ENCODE peak calls at places on chromosome 14, in four cellular contexts. T is GM12892, U is H1, X is K562. E is an unnamed sample.

GRCh38 chr14:51627313-51627712 is 24.4 kb upstream of the FRMD6 start:
- DNase-seq in U (no peak), X (no peak), T (no peak), E (no peak)

GRCh38 chr14:85315290-85315689 is 214.7 kb upstream of the FLRT2 start:
- DNase-seq in X (no peak), U (no peak), T (no peak), E (no peak)

GRCh38 chr14:61019537-61019936 is 38.5 kb downstream of the SLC38A6 start:
- DNase-seq in T (no peak), U (no peak), X (no peak), E (no peak)

GRCh38 chr14:97251423-97252155 is 454.4 kb downstream of the VRK1 start:
- DNase-seq in X (no peak), U (peak), T (no peak), E (no peak)

GRCh38 chr14:54642950-54643695 is 76.2 kb downstream of the SAMD4A start:
- DNase-seq in U (peak), T (no peak), X (no peak), E (no peak)

GRCh38 chr14:58199726-58200479 is at the start of gene ACTR10:
- DNase-seq in T (peak), X (peak), U (peak), E (peak)

GRCh38 chr14:86787782-86788181 is 1205.2 kb downstream of the GALC start:
- DNase-seq in U (no peak), T (no peak), X (no peak), E (no peak)

GRCh38 chr14:80695869-80696268 is 245.7 kb downstream of the CEP128 start:
- DNase-seq in T (no peak), U (no peak), X (no peak), E (no peak)

GRCh38 chr14:94888108-94888507 is 118.2 kb upstream of the GSC start:
- DNase-seq in U (no peak), X (no peak), T (no peak), E (no peak)

GRCh38 chr14:68141531-68142088 is 322.0 kb downstream of the RAD51B start:
- DNase-seq in T (no peak), X (no peak), U (no peak), E (no peak)

GRCh38 chr14:28776482-28777266 is 10.1 kb downstream of the FOXG1 start:
- DNase-seq in X (no peak), U (no peak), T (no peak), E (no peak)

GRCh38 chr14:75413013-75413412 is 14.8 kb upstream of the JDP2 start:
- DNase-seq in U (no peak), T (no peak), X (no peak), E (no peak)

GRCh38 chr14:76181546-76181945 is 29.8 kb downstream of the GPATCH2L start:
- DNase-seq in T (no peak), X (no peak), U (no peak), E (no peak)

GRCh38 chr14:73695997-73696396 is 18.2 kb downstream of the PNMA1 start:
- DNase-seq in U (no peak), X (no peak), T (no peak), E (no peak)

GRCh38 chr14:88463318-88463717 is 77.9 kb downstream of the SPATA7 start:
- DNase-seq in X (peak), U (no peak), T (no peak), E (no peak)

GRCh38 chr14:85601246-85601645 is 71.3 kb downstream of the FLRT2 start:
- DNase-seq in U (no peak), T (no peak), X (no peak), E (no peak)

GRCh38 chr14:94176808-94177207 is 2.7 kb downstream of the PPP4R4 start:
- DNase-seq in T (no peak), X (no peak), U (no peak), E (no peak)

GRCh38 chr14:84646791-84647500 is 883.0 kb upstream of the FLRT2 start:
- DNase-seq in U (no peak), T (no peak), X (no peak), E (no peak)

GRCh38 chr14:74882103-74882920 is 596 bp downstream of the DLST start:
- DNase-seq in U (no peak), T (peak), X (peak), E (no peak)

GRCh38 chr14:92663049-92663448 is 85.4 kb downstream of the LGMN start:
- DNase-seq in T (no peak), X (no peak), U (no peak), E (no peak)
- TF ChIP-seq POLR2AphosphoS5 in T (no peak), X (no peak), U (no peak), E (no peak)

GRCh38 chr14:91245029-91245428 is 525 bp upstream of the GPR68 start:
- DNase-seq in X (no peak), T (no peak), U (no peak), E (no peak)

GRCh38 chr14:91243098-91243483 is 1.4 kb downstream of the GPR68 start:
- DNase-seq in T (no peak), U (no peak), X (no peak), E (no peak)

GRCh38 chr14:91244501-91244901 is at the start of gene GPR68:
- DNase-seq in T (no peak), U (peak), X (no peak), E (no peak)

GRCh38 chr14:91242635-91243034 is 1.9 kb downstream of the GPR68 start:
- DNase-seq in X (no peak), T (no peak), U (no peak), E (no peak)

DNA sequence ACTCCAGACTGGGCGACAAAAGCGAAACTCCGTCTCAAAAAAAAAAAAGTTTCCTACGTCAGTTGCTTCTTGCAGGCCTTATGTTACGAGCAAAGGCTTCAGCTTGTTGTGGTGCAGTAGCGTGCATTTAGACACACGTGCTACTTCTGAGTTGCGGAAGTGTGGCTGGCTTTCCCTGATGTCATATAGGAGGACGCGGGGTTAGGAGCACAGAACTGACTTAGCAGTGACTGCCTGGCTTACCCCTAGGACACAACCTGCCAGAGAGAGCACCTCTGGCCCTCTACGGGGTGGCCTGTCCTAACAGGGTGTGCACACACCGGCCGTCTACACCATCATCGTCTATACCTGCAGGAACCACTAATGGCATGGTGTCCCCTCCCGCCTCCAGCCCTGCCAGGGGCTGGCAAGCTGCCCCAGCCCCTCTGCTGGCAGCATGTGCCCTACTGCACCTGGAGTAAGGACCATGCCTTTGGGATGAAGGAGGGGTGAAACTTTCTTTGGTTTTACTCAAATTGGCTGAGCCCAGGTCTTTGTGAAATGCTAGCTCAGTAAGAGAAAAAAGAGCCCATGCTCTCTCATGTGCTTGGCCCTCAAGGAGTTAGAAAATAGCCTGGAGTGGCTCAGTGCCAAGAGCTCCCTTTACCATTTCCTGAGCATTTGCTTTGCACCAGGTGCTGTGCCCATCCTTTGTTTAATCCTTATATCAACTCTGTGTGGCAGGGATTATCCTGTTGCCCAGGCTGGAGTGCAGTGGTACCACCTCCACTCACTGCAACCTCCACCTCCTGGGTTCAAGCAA is 1.7 kb upstream of the GPR68 start:
- DNase-seq in T (no peak), X (no peak), U (no peak), E (no peak)
- TF ChIP-seq POLR2A in T (no peak), X (no peak), U (no peak), E (no peak)

GRCh38 chr14:91464615-91465205 is 45.4 kb downstream of the PPP4R3A start:
- DNase-seq in U (no peak), T (no peak), X (no peak), E (no peak)
- TF ChIP-seq TAF1 in U (no peak), T (no peak), X (no peak), E (no peak)

DNA sequence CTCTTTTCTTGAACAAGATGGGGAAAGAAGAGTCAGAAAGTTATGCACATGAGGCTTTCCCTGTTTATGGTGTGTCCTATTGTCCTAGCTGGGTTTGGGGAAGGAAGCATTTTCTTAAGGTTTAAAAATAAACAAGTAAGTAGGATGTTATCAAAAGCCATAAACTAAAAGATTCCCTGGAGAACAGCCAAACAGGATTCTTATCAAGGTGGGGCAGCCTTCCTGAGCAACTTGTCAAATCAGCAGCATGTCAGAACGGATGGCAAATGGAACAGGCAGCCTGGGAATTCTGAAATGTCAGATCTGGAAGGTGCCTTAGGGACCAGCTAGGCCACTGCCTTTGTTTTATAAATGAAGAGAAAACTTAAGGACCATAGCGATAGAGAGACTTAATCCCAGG is 152.2 kb upstream of the RGS6 start:
- DNase-seq in T (no peak), X (no peak), U (no peak), E (no peak)
- TF ChIP-seq POLR2AphosphoS5 in T (no peak), X (no peak), U (no peak), E (no peak)

GRCh38 chr14:56168007-56168616 is 49.9 kb downstream of the PELI2 start:
- DNase-seq in X (no peak), U (no peak), T (no peak), E (no peak)
- TF ChIP-seq POLR2A in X (no peak), U (no peak), T (no peak), E (no peak)

GRCh38 chr14:23259412-23259811 is 21.7 kb downstream of the RNF212B start:
- DNase-seq in X (no peak), U (no peak), T (no peak), E (no peak)
- TF ChIP-seq TAF1 in X (no peak), U (no peak), T (no peak), E (no peak)

GRCh38 chr14:90381011-90381790 is 15.6 kb upstream of the CALM1 start:
- DNase-seq in X (no peak), U (no peak), T (no peak), E (no peak)
- TF ChIP-seq POLR2AphosphoS5 in X (no peak), U (no peak), T (no peak), E (no peak)

GRCh38 chr14:105474478-105475268 is at the start of gene CRIP2:
- DNase-seq in X (peak), T (peak), U (peak), E (peak)
- TF ChIP-seq POLR2A in X (no peak), T (no peak), U (no peak), E (no peak)